ENCODE peak calls at places on chromosomes 2 and 18, in four cellular contexts. A, P, U and B are unnamed samples.

GRCh38 chr2:232363784-232364615 is 14.6 kb upstream of the ALPP start:
- DNase-seq in A (no peak), P (peak; percentile 26), U (no peak), B (no peak)

GRCh38 chr2:158779621-158780020 is 15.5 kb upstream of the DAPL1 start:
- DNase-seq in A (no peak), P (no peak), U (no peak), B (no peak)

GRCh38 chr18:9578306-9578705 is 36.1 kb downstream of the PPP4R1 start:
- DNase-seq in A (no peak), P (peak; percentile 39), U (no peak), B (no peak)

GRCh38 chr18:54284967-54285785 is 15.9 kb downstream of the POLI start:
- DNase-seq in A (no peak), P (peak; percentile 75), U (no peak), B (no peak)

GRCh38 chr2:150482667-150483260 is 4.7 kb downstream of the RND3 start:
- DNase-seq in A (no peak), P (peak; percentile 18), U (no peak), B (no peak)

GRCh38 chr2:32464441-32464840 is 107.6 kb downstream of the BIRC6 start:
- DNase-seq in A (no peak), P (peak; percentile 17), U (no peak), B (no peak)

GRCh38 chr18:1954583-1955312 is 616.6 kb downstream of the METTL4 start:
- DNase-seq in A (no peak), P (no peak), U (no peak), B (no peak)

GRCh38 chr2:20563833-20564232 is 87.1 kb downstream of the HS1BP3 start:
- DNase-seq in A (no peak), P (peak; percentile 83), U (no peak), B (no peak)

GRCh38 chr2:30147196-30147714 is 448 bp downstream of the YPEL5 start:
- DNase-seq in A (no peak), P (no peak), U (peak; percentile 30), B (no peak)

GRCh38 chr2:226118471-226119429 is 680.9 kb downstream of the IRS1 start:
- DNase-seq in A (peak; percentile 37), P (peak; percentile 91), U (no peak), B (peak; percentile 24)

GRCh38 chr18:11042247-11042646 is 107.1 kb downstream of the PIEZO2 start:
- DNase-seq in A (no peak), P (peak; percentile 84), U (no peak), B (no peak)

GRCh38 chr18:8426401-8426800 is 182.8 kb upstream of the RAB12 start:
- DNase-seq in A (no peak), P (no peak), U (no peak), B (no peak)

GRCh38 chr2:133972786-133973185 is 281.1 kb upstream of the MGAT5 start:
- DNase-seq in A (no peak), P (peak; percentile 70), U (no peak), B (peak; percentile 10)

GRCh38 chr2:219798430-219798829 is 171.0 kb downstream of the SLC4A3 start:
- DNase-seq in A (no peak), P (no peak), U (no peak), B (no peak)

GRCh38 chr18:32879497-32879896 is 106.7 kb upstream of the KLHL14 start:
- DNase-seq in A (no peak), P (no peak), U (no peak), B (no peak)

GRCh38 chr2:65172994-65173790 is 43.3 kb upstream of the RAB1A start:
- DNase-seq in A (no peak), P (no peak), U (no peak), B (no peak)

GRCh38 chr2:239307921-239308620 is 92.7 kb downstream of the HDAC4 start:
- DNase-seq in A (peak; percentile 6), P (no peak), U (no peak), B (peak; percentile 12)

GRCh38 chr2:219661197-219661954 is 33.9 kb downstream of the SLC4A3 start:
- DNase-seq in A (no peak), P (peak; percentile 45), U (no peak), B (no peak)

GRCh38 chr2:189685540-189686229 is 11.2 kb downstream of the ANKAR start:
- DNase-seq in A (peak; percentile 45), P (peak; percentile 78), U (peak; percentile 54), B (no peak)

GRCh38 chr2:221791840-221792239 is 219.7 kb upstream of the EPHA4 start:
- DNase-seq in A (no peak), P (peak; percentile 9), U (no peak), B (no peak)

DNA sequence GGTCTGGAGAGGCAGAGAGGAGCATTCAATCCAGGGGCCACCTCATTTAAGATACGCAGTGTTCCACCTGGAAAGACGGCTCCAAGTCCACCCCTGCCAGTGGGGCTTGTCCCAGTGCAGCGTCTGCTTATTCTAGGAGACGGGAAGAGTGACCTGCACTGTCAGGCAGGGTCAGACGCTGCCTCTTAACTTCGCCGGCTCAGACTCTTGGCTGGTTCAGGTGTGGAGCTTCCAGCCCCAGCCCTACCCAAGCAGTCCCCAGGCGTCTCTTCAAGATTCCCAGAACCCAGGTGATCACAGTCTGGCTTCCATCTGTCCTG is 208.5 kb downstream of the TFCP2L1 start:
- DNase-seq in A (no peak), P (no peak), U (no peak), B (no peak)
- H3K27me3 ChIP-seq in A (no peaks in the 10 kb centered on the region), P (peaks cover 12% of the 10 kb centered on the region), U (peaks cover 30% of the 10 kb centered on the region), B (peaks cover 8% of the 10 kb centered on the region)

DNA sequence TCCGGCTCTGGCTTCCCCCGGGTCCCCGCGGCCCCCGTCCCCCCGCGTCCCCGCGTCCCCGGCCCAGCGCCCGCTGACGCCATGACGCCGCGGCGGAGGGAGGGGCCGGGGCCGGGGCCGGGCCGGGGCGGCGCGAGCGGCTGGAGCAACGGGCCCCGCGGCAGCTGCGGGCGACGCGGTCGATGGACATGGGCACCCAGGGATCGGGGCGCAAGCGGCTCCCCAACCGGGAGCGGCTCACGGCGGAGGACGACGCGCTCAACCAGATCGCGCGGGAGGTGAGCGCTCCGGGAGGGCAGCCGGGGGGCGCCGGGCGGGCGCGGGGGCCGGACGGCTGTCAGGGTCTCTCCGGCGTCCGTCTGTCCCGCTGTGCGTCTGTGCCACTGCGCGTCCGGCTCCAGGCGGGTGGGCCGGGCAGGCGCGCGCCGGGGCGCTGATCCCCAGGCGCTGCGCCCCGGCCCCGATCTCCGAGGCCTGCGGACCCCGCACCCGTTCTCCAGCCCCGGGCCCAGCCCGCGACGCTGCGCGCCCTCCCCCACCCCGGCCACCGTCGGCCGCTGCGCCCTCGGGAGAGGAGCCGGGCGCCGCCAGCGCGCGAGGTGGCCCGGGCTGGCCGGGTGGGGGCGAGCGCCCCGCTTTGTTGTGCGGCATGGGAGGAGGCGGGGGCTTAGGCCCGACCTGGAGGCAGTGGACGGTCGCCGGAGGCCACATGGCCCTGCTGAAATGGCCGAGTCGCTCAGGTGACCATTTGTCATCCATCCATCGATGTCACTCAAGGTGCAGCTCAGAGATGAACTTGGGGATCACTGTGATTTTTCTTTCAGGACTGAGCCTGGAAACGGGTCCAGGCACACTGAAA is at the start of gene LRRFIP1:
- DNase-seq in A (peak; percentile 50), P (no peak), U (peak; percentile 49), B (peak; percentile 52)
- TF ChIP-seq POLR2A in A (peak; percentile 34), P (peak; percentile 31), U (no peak), B (no peak)

DNA sequence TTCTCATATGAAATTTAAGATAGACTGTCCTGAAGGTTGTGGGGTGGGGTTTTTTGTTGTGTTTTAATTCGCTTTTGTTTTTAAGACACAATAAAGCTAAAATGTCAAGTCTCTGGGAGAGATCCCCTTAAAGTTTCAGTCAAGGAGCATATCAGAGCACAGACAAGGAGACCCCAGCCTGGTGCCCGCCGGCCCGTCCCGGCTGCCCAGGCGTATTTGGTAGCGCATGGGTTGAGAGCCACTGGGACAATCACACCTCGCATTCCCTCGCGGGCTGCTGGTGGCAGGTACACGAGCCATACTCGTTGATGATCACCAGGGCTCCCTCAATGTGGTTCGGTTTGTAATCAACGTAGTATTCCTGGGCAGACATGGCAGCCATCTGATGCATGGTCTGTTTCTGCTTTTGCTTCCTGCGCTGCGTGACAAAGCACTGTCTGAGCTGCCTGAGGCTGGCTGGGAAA is 2.5 kb downstream of the LRRTM1 start:
- DNase-seq in A (no peak), P (no peak), U (no peak), B (no peak)
- H3K27me3 ChIP-seq in A (no peaks in the 10 kb centered on the region), P (peaks cover 42% of the 10 kb centered on the region), U (peaks cover 33% of the 10 kb centered on the region), B (no peaks in the 10 kb centered on the region)

GRCh38 chr2:212998629-212999359 is 152.6 kb downstream of the IKZF2 start:
- DNase-seq in A (no peak), P (peak; percentile 50), U (no peak), B (no peak)

GRCh38 chr2:213007290-213007838 is 144.0 kb downstream of the IKZF2 start:
- DNase-seq in A (no peak), P (no peak), U (no peak), B (no peak)

GRCh38 chr2:213002383-213002782 is 149.0 kb downstream of the IKZF2 start:
- DNase-seq in A (no peak), P (no peak), U (no peak), B (no peak)

GRCh38 chr2:213001285-213001910 is 150.0 kb downstream of the IKZF2 start:
- DNase-seq in A (no peak), P (no peak), U (no peak), B (no peak)

DNA sequence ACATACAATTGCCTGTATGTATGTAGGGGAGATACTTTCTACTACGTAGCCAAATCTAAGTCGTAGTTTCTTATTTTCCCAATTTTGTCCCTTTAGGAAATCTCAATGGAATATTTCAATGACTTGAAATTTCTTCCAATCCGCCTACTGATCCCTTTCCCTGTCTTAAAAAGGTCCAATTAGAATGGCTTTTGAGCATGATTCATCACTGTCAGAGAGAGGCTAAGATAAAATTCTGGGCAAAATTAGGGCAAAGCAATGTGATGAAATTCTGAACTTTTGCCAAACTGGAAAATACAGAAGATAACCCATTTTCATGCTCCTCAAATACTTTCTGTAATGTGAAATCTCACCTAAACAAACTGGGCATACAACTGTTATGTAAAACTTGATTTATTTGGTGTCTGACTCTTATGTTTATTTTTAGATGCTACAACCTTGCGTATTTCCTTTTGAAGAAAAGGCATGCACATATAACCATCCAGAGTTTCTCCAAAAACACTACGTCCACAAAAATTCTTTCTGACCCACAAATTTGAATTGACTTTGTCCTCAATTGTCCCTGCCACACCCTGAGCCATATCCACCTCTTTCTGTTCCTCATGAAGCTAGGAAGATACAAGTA is 147.1 kb downstream of the IKZF2 start:
- DNase-seq in A (no peak), P (peak; percentile 16), U (no peak), B (no peak)
- TF ChIP-seq POLR2A in A (no peak), P (no peak), U (no peak), B (no peak)

GRCh38 chr18:57446322-57446721 is 11.1 kb downstream of the ONECUT2 start:
- DNase-seq in A (no peak), P (peak; percentile 4), U (no peak), B (no peak)

GRCh38 chr18:57444301-57444759 is 9.2 kb downstream of the ONECUT2 start:
- DNase-seq in A (no peak), P (no peak), U (no peak), B (no peak)

GRCh38 chr18:57443716-57444115 is 8.5 kb downstream of the ONECUT2 start:
- DNase-seq in A (no peak), P (no peak), U (no peak), B (no peak)

GRCh38 chr18:57447154-57447621 is 12.0 kb downstream of the ONECUT2 start:
- DNase-seq in A (no peak), P (peak; percentile 18), U (no peak), B (no peak)

GRCh38 chr18:57445488-57446319 is 10.5 kb downstream of the ONECUT2 start:
- DNase-seq in A (no peak), P (no peak), U (no peak), B (no peak)
- H3K27me3 ChIP-seq in A (no peaks in the 10 kb centered on the region), P (peaks cover 31% of the 10 kb centered on the region), U (peaks cover 20% of the 10 kb centered on the region), B (no peaks in the 10 kb centered on the region)

GRCh38 chr2:201260302-201260800 is at the start of gene CASP8:
- DNase-seq in A (peak; percentile 22), P (peak; percentile 53), U (peak; percentile 50), B (peak; percentile 55)
- TF ChIP-seq POLR2A in A (no peak), P (no peak), U (no peak), B (no peak)